ENCODE peak calls at places on chromosome 13, in ten cellular contexts. N, R, G, O, U, H, X, D, P and C are unnamed samples.

GRCh38 chr13:32650705-32651311 is 64.6 kb downstream of the PDS5B start:
- DNase-seq in G (peak), O (peak), D (peak), U (peak), X (no peak), P (no peak), R (peak), N (peak), H (no peak), C (peak)

GRCh38 chr13:24185591-24186232 is 25.2 kb downstream of the SPATA13 start:
- DNase-seq in O (peak), U (peak), H (no peak), D (no peak), R (no peak), X (no peak), G (no peak), P (no peak), N (no peak), C (no peak)

GRCh38 chr13:66503890-66504289 is 726.2 kb downstream of the PCDH9 start:
- DNase-seq in P (no peak), O (no peak), X (no peak), G (no peak), H (no peak), R (no peak), U (no peak), N (no peak), D (no peak), C (no peak)

GRCh38 chr13:75968103-75968838 is 332.1 kb downstream of the LMO7 start:
- DNase-seq in D (no peak), R (no peak), N (no peak), O (peak), U (peak), H (no peak), X (no peak), P (no peak), G (no peak), C (no peak)

GRCh38 chr13:22449251-22449650 is 731.5 kb upstream of the SGCG start:
- DNase-seq in G (no peak), P (no peak), R (no peak), D (no peak), N (no peak), H (no peak), X (no peak), O (no peak), U (no peak), C (no peak)

GRCh38 chr13:37645181-37645580 is 46.6 kb upstream of the POSTN start:
- DNase-seq in P (no peak), H (no peak), X (no peak), U (no peak), O (no peak), N (no peak), R (no peak), D (no peak), G (no peak), C (no peak)

GRCh38 chr13:110239280-110240120 is 67.5 kb downstream of the COL4A1 start:
- DNase-seq in R (no peak), H (no peak), O (peak), P (no peak), N (no peak), U (no peak), D (no peak), X (no peak), G (no peak), C (no peak)

GRCh38 chr13:90201198-90201597 is 1146.3 kb upstream of the MIR17HG start:
- DNase-seq in N (no peak), O (peak), X (no peak), R (no peak), P (no peak), D (no peak), G (no peak), U (no peak), H (no peak), C (no peak)

GRCh38 chr13:20729633-20730585 is 26.4 kb downstream of the IL17D start:
- DNase-seq in D (no peak), R (no peak), X (no peak), P (no peak), G (no peak), H (no peak), O (no peak), N (no peak), U (no peak), C (no peak)

GRCh38 chr13:110444226-110444653 is 117.3 kb downstream of the RAB20 start:
- DNase-seq in P (no peak), U (peak), X (no peak), O (peak), D (no peak), N (no peak), R (no peak), G (no peak), H (no peak), C (no peak)

GRCh38 chr13:95106562-95106961 is 194.7 kb downstream of the ABCC4 start:
- DNase-seq in O (peak), X (no peak), G (no peak), H (no peak), R (no peak), U (no peak), P (no peak), N (no peak), D (no peak), C (no peak)

GRCh38 chr13:19834704-19835103 is 28.7 kb downstream of the ZMYM5 start:
- DNase-seq in O (no peak), R (no peak), P (no peak), U (peak), X (no peak), N (no peak), G (no peak), H (no peak), D (no peak), C (no peak)

GRCh38 chr13:42401376-42401775 is 129.4 kb downstream of the AKAP11 start:
- DNase-seq in X (no peak), O (no peak), R (no peak), U (no peak), P (no peak), G (no peak), D (no peak), H (no peak), N (no peak), C (no peak)

GRCh38 chr13:104163866-104164630 is 1097.8 kb upstream of the SLC10A2 start:
- DNase-seq in O (no peak), X (no peak), H (no peak), P (no peak), R (no peak), U (no peak), N (no peak), D (no peak), G (no peak), C (no peak)

GRCh38 chr13:32538234-32538620 is 368 bp downstream of the N4BP2L2 start:
- DNase-seq in X (peak), D (no peak), N (no peak), H (peak), O (peak), U (peak), G (no peak), P (no peak), R (peak), C (no peak)

GRCh38 chr13:59112375-59112774 is 1051.4 kb downstream of the DIAPH3 start:
- DNase-seq in R (no peak), X (no peak), G (no peak), N (no peak), H (no peak), D (no peak), O (peak), U (peak), P (peak), C (no peak)

GRCh38 chr13:74203576-74203975 is 69.4 kb upstream of the KLF12 start:
- DNase-seq in X (no peak), H (no peak), P (no peak), U (peak), N (no peak), R (no peak), D (no peak), G (no peak), O (no peak), C (no peak)